ENCODE peak calls at places on chromosomes 12 and 14, in six cellular contexts. One of them, this sample, is unnamed.

GRCh38 chr14:35875296-35875695 is 49.2 kb downstream of the BRMS1L start:
- DNase-seq in ascending aorta: no peak
- DNase-seq in neural progenitor cell: no peak
- DNase-seq in left ventricle myocardium inferior: no peak
- DNase-seq in PC-3: no peak
- DNase-seq in OCI-LY7: no peak
- DNase-seq in this sample: peak

GRCh38 chr14:95413289-95414215 is 93.8 kb upstream of the CLMN start:
- DNase-seq in PC-3: peak
- DNase-seq in OCI-LY7: no peak
- DNase-seq in neural progenitor cell: no peak
- DNase-seq in left ventricle myocardium inferior: no peak
- DNase-seq in ascending aorta: no peak
- DNase-seq in this sample: no peak

GRCh38 chr14:100025111-100025510 is 40.1 kb upstream of the EVL start:
- DNase-seq in OCI-LY7: peak
- DNase-seq in PC-3: peak
- DNase-seq in left ventricle myocardium inferior: no peak
- DNase-seq in neural progenitor cell: peak
- DNase-seq in ascending aorta: no peak
- DNase-seq in this sample: peak

GRCh38 chr12:64825143-64826011 is 930 bp downstream of the TBC1D30 start:
- DNase-seq in ascending aorta: no peak
- DNase-seq in neural progenitor cell: peak
- DNase-seq in PC-3: no peak
- DNase-seq in OCI-LY7: no peak
- DNase-seq in left ventricle myocardium inferior: no peak
- DNase-seq in this sample: no peak

GRCh38 chr12:27900920-27901879 is 71.3 kb downstream of the PTHLH start:
- DNase-seq in ascending aorta: no peak
- DNase-seq in OCI-LY7: no peak
- DNase-seq in left ventricle myocardium inferior: no peak
- DNase-seq in PC-3: no peak
- DNase-seq in neural progenitor cell: no peak
- DNase-seq in this sample: no peak

GRCh38 chr12:79988368-79988767 is 53.5 kb upstream of the PPP1R12A start:
- DNase-seq in PC-3: peak
- DNase-seq in left ventricle myocardium inferior: no peak
- DNase-seq in ascending aorta: no peak
- DNase-seq in OCI-LY7: no peak
- DNase-seq in neural progenitor cell: no peak
- DNase-seq in this sample: no peak

GRCh38 chr12:50506753-50507473 is 2.1 kb downstream of the DIP2B start:
- DNase-seq in neural progenitor cell: no peak
- DNase-seq in PC-3: no peak
- DNase-seq in ascending aorta: no peak
- DNase-seq in left ventricle myocardium inferior: no peak
- DNase-seq in OCI-LY7: no peak
- DNase-seq in this sample: peak

GRCh38 chr12:69405466-69405865 is 45.9 kb downstream of the YEATS4 start:
- DNase-seq in neural progenitor cell: no peak
- DNase-seq in PC-3: peak
- DNase-seq in ascending aorta: no peak
- DNase-seq in left ventricle myocardium inferior: no peak
- DNase-seq in OCI-LY7: no peak
- DNase-seq in this sample: peak

GRCh38 chr12:80269953-80270552 is 170.7 kb downstream of the OTOGL start:
- DNase-seq in PC-3: peak
- DNase-seq in neural progenitor cell: peak
- DNase-seq in left ventricle myocardium inferior: no peak
- DNase-seq in OCI-LY7: peak
- DNase-seq in ascending aorta: no peak
- DNase-seq in this sample: peak

GRCh38 chr12:93990832-93991748 is 157.3 kb upstream of the PLXNC1 start:
- DNase-seq in neural progenitor cell: peak
- DNase-seq in PC-3: no peak
- DNase-seq in ascending aorta: no peak
- DNase-seq in OCI-LY7: no peak
- DNase-seq in left ventricle myocardium inferior: peak
- DNase-seq in this sample: peak
- H3K4me3 ChIP-seq in neural progenitor cell: no peak
- H3K4me3 ChIP-seq in PC-3: no peak
- H3K4me3 ChIP-seq in ascending aorta: no peak
- H3K4me3 ChIP-seq in OCI-LY7: no peak
- H3K4me3 ChIP-seq in left ventricle myocardium inferior: peak
- H3K4me3 ChIP-seq in this sample: no peak

DNA sequence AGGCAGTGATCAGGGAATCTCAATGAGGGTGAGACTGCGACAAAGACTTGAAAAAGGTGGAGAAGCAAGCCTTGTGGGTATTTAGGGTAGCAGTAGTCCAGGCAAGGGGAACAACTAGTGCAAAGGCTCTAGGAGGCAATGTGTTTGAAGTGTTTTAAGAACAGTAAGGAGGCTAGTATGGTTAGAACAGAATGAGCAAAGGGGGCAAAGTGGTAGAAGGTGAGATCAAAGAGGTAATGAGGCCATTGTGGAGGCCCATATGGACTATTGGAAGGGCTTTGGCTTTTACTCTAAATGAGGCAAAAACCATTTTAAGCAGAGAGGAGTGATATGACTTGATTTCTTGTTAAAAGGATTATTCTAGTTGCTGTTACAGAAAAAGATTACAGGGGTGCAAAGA is 16.8 kb downstream of the HIF1A start:
- DNase-seq in PC-3: no peak
- DNase-seq in neural progenitor cell: no peak
- DNase-seq in left ventricle myocardium inferior: no peak
- DNase-seq in ascending aorta: no peak
- DNase-seq in OCI-LY7: no peak
- DNase-seq in this sample: no peak
- TF ChIP-seq CTCF in PC-3: no peak
- TF ChIP-seq CTCF in neural progenitor cell: no peak
- TF ChIP-seq CTCF in left ventricle myocardium inferior: no peak
- TF ChIP-seq CTCF in ascending aorta: no peak
- TF ChIP-seq CTCF in OCI-LY7: no peak
- TF ChIP-seq CTCF in this sample: no peak

DNA sequence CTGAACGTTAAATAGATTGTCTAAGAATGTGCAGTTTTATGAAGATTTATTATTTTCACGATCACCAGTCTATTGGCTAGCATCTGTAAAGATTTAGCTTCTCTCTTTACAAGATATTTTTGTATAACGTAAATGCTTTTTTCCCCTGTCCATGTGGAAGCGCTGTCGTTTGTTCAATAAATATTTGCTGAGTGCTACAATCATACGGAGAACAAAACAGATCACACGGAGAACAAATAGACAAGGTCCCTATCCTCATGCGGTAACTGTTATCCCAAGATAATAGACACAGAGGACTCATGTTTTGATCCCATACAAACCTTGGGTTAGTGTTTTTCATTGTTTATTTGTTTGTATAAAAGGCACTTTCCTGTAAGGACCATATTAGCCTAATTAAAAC is 397.5 kb downstream of the BCAT1 start:
- DNase-seq in OCI-LY7: no peak
- DNase-seq in ascending aorta: no peak
- DNase-seq in neural progenitor cell: no peak
- DNase-seq in PC-3: no peak
- DNase-seq in left ventricle myocardium inferior: no peak
- DNase-seq in this sample: no peak
- H3K4me3 ChIP-seq in OCI-LY7: no peak
- H3K4me3 ChIP-seq in ascending aorta: no peak
- H3K4me3 ChIP-seq in neural progenitor cell: no peak
- H3K4me3 ChIP-seq in PC-3: no peak
- H3K4me3 ChIP-seq in left ventricle myocardium inferior: no peak
- H3K4me3 ChIP-seq in this sample: peak

GRCh38 chr12:124270671-124271070 is 24.2 kb upstream of the RFLNA start:
- DNase-seq in neural progenitor cell: no peak
- DNase-seq in ascending aorta: no peak
- DNase-seq in OCI-LY7: no peak
- DNase-seq in left ventricle myocardium inferior: no peak
- DNase-seq in PC-3: no peak
- DNase-seq in this sample: no peak

GRCh38 chr12:124277394-124278222 is 17.3 kb upstream of the RFLNA start:
- DNase-seq in left ventricle myocardium inferior: no peak
- DNase-seq in ascending aorta: no peak
- DNase-seq in neural progenitor cell: no peak
- DNase-seq in PC-3: no peak
- DNase-seq in OCI-LY7: no peak
- DNase-seq in this sample: no peak

GRCh38 chr12:124278389-124279101 is 16.3 kb upstream of the RFLNA start:
- DNase-seq in PC-3: no peak
- DNase-seq in left ventricle myocardium inferior: no peak
- DNase-seq in OCI-LY7: no peak
- DNase-seq in neural progenitor cell: no peak
- DNase-seq in ascending aorta: no peak
- DNase-seq in this sample: peak

GRCh38 chr12:124276337-124276736 is 18.6 kb upstream of the RFLNA start:
- DNase-seq in left ventricle myocardium inferior: no peak
- DNase-seq in OCI-LY7: no peak
- DNase-seq in neural progenitor cell: no peak
- DNase-seq in PC-3: no peak
- DNase-seq in ascending aorta: no peak
- DNase-seq in this sample: no peak

GRCh38 chr12:124273630-124274029 is 21.3 kb upstream of the RFLNA start:
- DNase-seq in OCI-LY7: peak
- DNase-seq in ascending aorta: no peak
- DNase-seq in PC-3: peak
- DNase-seq in left ventricle myocardium inferior: no peak
- DNase-seq in neural progenitor cell: no peak
- DNase-seq in this sample: no peak
- TF ChIP-seq CTCF in OCI-LY7: peak
- TF ChIP-seq CTCF in ascending aorta: peak
- TF ChIP-seq CTCF in PC-3: peak
- TF ChIP-seq CTCF in left ventricle myocardium inferior: no peak
- TF ChIP-seq CTCF in neural progenitor cell: peak
- TF ChIP-seq CTCF in this sample: peak

GRCh38 chr12:9731797-9732196 is 1.1 kb downstream of the CLECL1 start:
- DNase-seq in ascending aorta: no peak
- DNase-seq in left ventricle myocardium inferior: no peak
- DNase-seq in neural progenitor cell: no peak
- DNase-seq in PC-3: no peak
- DNase-seq in OCI-LY7: peak
- DNase-seq in this sample: no peak
- H3K4me3 ChIP-seq in ascending aorta: no peak
- H3K4me3 ChIP-seq in left ventricle myocardium inferior: no peak
- H3K4me3 ChIP-seq in neural progenitor cell: no peak
- H3K4me3 ChIP-seq in PC-3: no peak
- H3K4me3 ChIP-seq in OCI-LY7: peak
- H3K4me3 ChIP-seq in this sample: no peak

This sample was measured in fibroblast of villous mesenchyme.